ENCODE peak calls at places on chromosomes 13 and 19, in five cellular contexts. T, S, N, B and W are unnamed samples. For H4K20me1, the result is how much of the 10 kb centered on the place peaks cover.

GRCh38 chr13:85601526-85601925 is 197.7 kb downstream of the SLITRK6 start:
- DNase-seq in T (no peak), S (no peak), N (no peak), B (no peak), W (no peak)

GRCh38 chr13:42525035-42525504 is 48.9 kb upstream of the TNFSF11 start:
- DNase-seq in T (no peak), S (no peak), N (no peak), B (no peak), W (peak)

GRCh38 chr13:113969311-113969972 is 4.4 kb downstream of the C13orf46 start:
- DNase-seq in T (no peak), S (no peak), N (no peak), B (no peak), W (no peak)

GRCh38 chr19:40717325-40717879 is 490 bp downstream of the ITPKC start:
- DNase-seq in T (no peak), S (no peak), N (no peak), B (peak), W (no peak)

GRCh38 chr13:91375119-91375729 is 23.2 kb upstream of the GPC5 start:
- DNase-seq in T (no peak), S (no peak), N (no peak), B (no peak), W (no peak)

GRCh38 chr13:32284927-32285632 is 30.1 kb downstream of the ZAR1L start:
- DNase-seq in T (no peak), S (peak), N (peak), B (peak), W (no peak)

GRCh38 chr13:44825951-44826350 is 163.3 kb downstream of the NUFIP1 start:
- DNase-seq in T (no peak), S (no peak), N (no peak), B (no peak), W (no peak)

GRCh38 chr13:44280461-44280860 is 93.2 kb upstream of the SERP2 start:
- DNase-seq in T (no peak), S (peak), N (no peak), B (no peak), W (no peak)

GRCh38 chr13:112885782-112886268 is 83.2 kb upstream of the MCF2L start:
- DNase-seq in T (peak), S (peak), N (peak), B (no peak), W (peak)

GRCh38 chr13:79898996-79899395 is 418.0 kb downstream of the NDFIP2 start:
- DNase-seq in T (no peak), S (no peak), N (no peak), B (no peak), W (no peak)

GRCh38 chr19:43778651-43779050 is 2.1 kb downstream of the KCNN4 start:
- DNase-seq in T (no peak), S (no peak), N (no peak), B (no peak), W (no peak)

GRCh38 chr13:26037302-26037701 is 14.5 kb downstream of the SHISA2 start:
- DNase-seq in T (peak), S (no peak), N (peak), B (no peak), W (no peak)

GRCh38 chr13:33355470-33355869 is 69.9 kb upstream of the STARD13 start:
- DNase-seq in T (no peak), S (no peak), N (no peak), B (no peak), W (no peak)

GRCh38 chr13:80224468-80224867 is 116.5 kb downstream of the SPRY2 start:
- DNase-seq in T (no peak), S (no peak), N (no peak), B (no peak), W (no peak)

GRCh38 chr13:41802033-41802683 is 158.8 kb downstream of the VWA8 start:
- DNase-seq in T (no peak), S (no peak), N (no peak), B (no peak), W (no peak)

GRCh38 chr13:81116461-81117282 is 775.7 kb upstream of the SPRY2 start:
- DNase-seq in T (no peak), S (no peak), N (no peak), B (no peak), W (no peak)

GRCh38 chr13:105255472-105255871 is 1280.0 kb downstream of the EFNB2 start:
- DNase-seq in T (no peak), S (no peak), N (no peak), B (no peak), W (no peak)

GRCh38 chr19:43574424-43575155 is 737 bp downstream of the XRCC1 start:
- DNase-seq in T (no peak), S (no peak), N (peak), B (peak), W (no peak)

GRCh38 chr13:49869514-49869913 is 66.6 kb downstream of the SPRYD7 start:
- DNase-seq in T (peak), S (peak), N (peak), B (peak), W (peak)

GRCh38 chr19:13072206-13072898 is 30.3 kb downstream of the LYL1 start:
- DNase-seq in T (no peak), S (no peak), N (no peak), B (no peak), W (no peak)

GRCh38 chr13:111948281-111948680 is 118.7 kb upstream of the SOX1 start:
- DNase-seq in T (no peak), S (no peak), N (no peak), B (no peak), W (no peak)

GRCh38 chr19:4343056-4343844 is at the start of gene MPND:
- DNase-seq in T (peak), S (peak), N (peak), B (peak), W (peak)

GRCh38 chr19:2488942-2489731 is 13.2 kb downstream of the GADD45B start:
- DNase-seq in T (no peak), S (no peak), N (peak), B (peak), W (peak)

GRCh38 chr19:10086904-10087256 is 763 bp downstream of the SHFL start:
- DNase-seq in T (no peak), S (no peak), N (peak), B (no peak), W (no peak)

DNA sequence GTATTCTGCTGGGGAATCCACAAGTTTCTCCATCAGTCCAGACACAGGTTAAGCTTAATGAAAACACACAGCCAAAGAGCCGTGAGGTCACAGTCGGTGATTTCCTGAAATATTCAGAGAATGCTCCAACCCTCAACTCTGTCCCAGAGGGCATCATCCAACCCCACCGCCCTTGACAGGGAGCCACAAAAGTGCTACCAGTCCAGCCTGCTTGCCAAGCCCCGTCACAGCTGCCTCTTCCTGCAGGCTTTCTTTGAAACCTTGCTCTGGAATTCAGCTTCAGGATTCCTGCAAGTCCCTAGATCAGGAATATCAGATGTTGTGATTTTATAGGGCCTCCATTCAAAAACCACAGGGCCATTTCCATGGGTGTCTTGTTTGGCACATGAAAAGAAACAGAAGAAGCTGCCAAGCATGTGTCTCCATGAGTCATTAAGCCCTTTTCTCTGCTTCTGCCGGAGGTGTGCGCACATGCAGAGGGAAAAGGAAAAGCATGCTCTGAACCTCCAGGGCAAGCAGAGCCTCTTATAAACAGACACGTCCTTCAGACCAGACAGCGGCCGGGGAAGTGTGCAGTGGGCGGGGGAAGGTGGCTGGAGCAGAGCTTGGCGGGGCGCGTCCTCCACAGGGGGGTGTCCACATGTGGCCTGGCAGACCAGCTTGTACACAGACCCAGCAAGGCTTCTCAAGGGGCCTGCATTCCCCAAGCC is 164.7 kb downstream of the KATNAL1 start:
- DNase-seq in T (peak), S (peak), N (no peak), B (peak), W (peak)
- H4K20me1 ChIP-seq in T (under half), S (under half), N (under half), B (under half), W (under half)

GRCh38 chr13:110657196-110657595 is 41.9 kb downstream of the NAXD start:
- DNase-seq in T (no peak), S (no peak), N (no peak), B (no peak), W (no peak)
- H4K20me1 ChIP-seq in T (under half), S (under half), N (under half), B (under half), W (under half)

GRCh38 chr19:34325181-34325580 is 39.8 kb upstream of the GPI start:
- DNase-seq in T (no peak), S (no peak), N (no peak), B (no peak), W (no peak)

GRCh38 chr19:34324320-34324719 is 40.7 kb upstream of the GPI start:
- DNase-seq in T (no peak), S (no peak), N (no peak), B (no peak), W (no peak)

GRCh38 chr19:34321735-34322134 is 43.3 kb upstream of the GPI start:
- DNase-seq in T (no peak), S (no peak), N (no peak), B (no peak), W (no peak)

GRCh38 chr19:34325961-34326360 is 39.0 kb upstream of the GPI start:
- DNase-seq in T (no peak), S (no peak), N (no peak), B (no peak), W (no peak)

DNA sequence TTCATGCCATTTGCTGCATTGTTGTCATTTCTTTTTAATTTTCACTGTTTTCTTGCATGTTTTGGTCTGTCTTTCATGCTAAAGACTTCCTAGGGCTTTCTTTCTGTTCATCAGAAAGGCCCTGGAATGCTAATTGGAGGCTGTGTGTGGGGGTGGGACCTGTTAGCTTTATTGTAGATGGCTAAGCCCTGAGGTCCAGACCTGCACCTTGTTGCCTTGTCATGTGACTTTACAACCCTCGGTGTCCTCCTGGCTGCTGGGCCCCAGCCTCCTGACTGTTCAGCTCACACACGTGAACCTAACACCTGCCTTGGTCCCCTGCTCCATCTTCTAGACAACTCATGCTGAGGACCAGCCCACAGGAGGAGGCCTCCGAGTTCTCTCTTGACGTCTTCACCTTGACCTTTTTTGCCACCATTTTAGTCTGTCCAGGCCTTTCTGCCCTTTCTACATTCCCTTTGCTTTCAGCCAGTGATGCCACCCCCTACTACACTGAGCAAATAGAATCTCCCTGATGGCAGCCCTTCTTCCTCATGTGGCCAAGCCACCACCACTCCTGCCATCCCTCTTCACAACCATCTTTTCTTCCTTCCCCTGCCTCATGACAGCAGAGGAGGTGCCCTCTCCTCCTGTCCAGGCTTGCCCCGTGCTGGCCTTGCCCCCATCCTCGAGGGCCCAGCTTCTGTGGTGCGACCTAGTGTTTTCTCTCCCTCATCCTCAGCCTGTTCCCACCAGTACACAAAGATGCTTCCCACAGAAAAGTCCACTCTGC is 41.4 kb upstream of the GPI start:
- DNase-seq in T (no peak), S (no peak), N (peak), B (no peak), W (peak)
- H4K20me1 ChIP-seq in T (under half), S (under half), N (under half), B (under half), W (under half)

DNA sequence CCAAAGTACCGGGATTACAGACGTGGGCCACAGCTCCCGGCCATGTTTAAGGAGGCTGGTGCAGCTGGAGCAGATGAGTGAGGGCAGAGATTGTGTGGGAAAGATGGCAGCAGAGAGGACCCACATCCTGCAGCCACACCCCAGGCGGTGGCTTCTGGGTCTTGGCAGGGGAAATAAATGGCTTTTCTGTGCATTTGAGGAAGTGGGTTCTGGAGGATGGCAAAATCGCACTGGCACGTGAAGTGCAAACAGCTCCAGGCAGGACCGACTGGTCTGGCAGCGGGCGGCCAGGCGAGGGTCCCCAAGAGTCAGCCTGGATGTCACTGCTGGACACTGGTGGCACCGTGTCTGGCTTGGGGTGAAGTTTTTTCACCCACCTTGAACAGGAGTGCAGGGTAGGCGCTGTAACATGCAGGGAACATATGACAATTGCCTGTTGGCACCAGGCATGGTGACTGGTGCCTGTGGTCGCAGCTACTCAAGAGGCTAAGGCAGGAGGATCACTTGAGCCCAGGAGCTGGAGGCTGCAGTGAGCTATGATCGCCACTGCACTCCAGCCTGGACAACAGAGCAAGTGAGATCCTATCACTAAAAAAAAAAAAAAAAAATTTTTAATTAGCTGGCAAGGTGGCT is 8.4 kb downstream of the B3GNT3 start:
- DNase-seq in T (no peak), S (no peak), N (peak), B (no peak), W (no peak)
- H4K20me1 ChIP-seq in T (under half), S (under half), N (under half), B (half or more), W (under half)

GRCh38 chr19:39156891-39157230 is 31.3 kb downstream of the PAK4 start:
- DNase-seq in T (no peak), S (no peak), N (no peak), B (no peak), W (no peak)
- H4K20me1 ChIP-seq in T (under half), S (under half), N (half or more), B (half or more), W (half or more)

GRCh38 chr13:99205621-99206220 is 5.1 kb downstream of the UBAC2 start:
- DNase-seq in T (no peak), S (no peak), N (no peak), B (no peak), W (no peak)
- H4K20me1 ChIP-seq in T (under half), S (under half), N (half or more), B (half or more), W (half or more)

DNA sequence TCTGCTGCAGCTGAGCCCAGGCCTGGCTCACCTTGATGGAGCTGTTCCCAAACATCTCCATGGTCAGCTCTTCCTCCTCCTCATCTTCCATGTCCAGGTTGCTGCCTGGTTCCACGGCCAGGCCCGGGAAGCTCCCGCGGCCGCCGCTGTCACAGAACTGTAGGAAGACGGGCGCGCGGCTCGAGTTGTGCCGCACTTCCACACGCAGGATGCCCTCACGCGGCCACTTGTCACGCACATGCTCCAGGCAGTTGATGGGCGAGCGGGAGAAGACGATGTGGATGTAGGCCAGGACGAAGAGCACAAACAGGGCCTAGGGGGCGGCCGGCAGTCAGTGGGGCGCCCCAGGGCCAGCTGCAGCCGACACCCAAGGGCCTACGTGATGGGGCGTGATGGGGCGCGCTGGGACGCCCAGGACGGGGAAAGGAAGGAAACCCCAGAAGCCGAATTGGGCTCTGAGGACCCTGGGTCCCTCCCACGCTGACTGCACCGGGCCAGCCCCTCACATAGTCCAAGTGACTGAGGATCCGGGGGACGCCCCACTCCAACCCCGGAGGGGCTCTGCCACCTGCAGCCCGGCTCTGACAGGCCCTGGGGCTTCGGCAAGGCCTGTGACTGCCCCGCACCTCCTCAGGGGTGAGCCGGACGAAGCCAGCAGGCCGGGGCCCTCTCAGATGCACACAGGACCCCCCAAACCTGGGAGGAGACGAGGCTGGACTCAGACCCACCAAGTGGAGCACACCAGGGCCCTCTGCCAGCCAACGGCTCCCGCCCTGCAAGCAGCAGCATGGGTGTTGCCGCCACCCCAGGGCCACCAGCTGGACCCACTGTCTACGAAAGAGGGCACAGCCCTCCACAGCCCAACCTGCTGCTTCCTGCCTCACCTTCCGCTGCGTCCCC is 6.5 kb downstream of the TMEM259 start:
- DNase-seq in T (no peak), S (no peak), N (no peak), B (no peak), W (no peak)
- H4K20me1 ChIP-seq in T (under half), S (under half), N (half or more), B (half or more), W (half or more)